ENCODE peak calls at places on chromosomes 6 and 20, in eight cellular contexts. H is heart left ventricle, F is HFFc6, S is WERI-Rb-1, K is GM12865, Y is endothelial cell of umbilical vein, E is AG04449, D is lower leg skin. Z is an unnamed sample.
A peak's percentile ranks its signal among the peaks of the same experiment; 100 is the strongest.

GRCh38 chr6:72748759-72749158 is 126.9 kb downstream of the KCNQ5 start:
- DNase-seq in F (peak; percentile 81), Y (no peak), H (no peak), S (no peak), E (peak; percentile 71), D (no peak), K (peak; percentile 51), Z (peak; percentile 88)

GRCh38 chr6:24960991-24961475 is 25.3 kb upstream of the RIPOR2 start:
- DNase-seq in D (no peak), Y (peak; percentile 7), F (no peak), K (no peak), S (no peak), E (no peak), H (no peak), Z (no peak)

GRCh38 chr6:42509765-42510164 is 54.1 kb upstream of the UBR2 start:
- DNase-seq in E (no peak), F (no peak), S (no peak), Y (no peak), H (no peak), D (no peak), K (peak; percentile 84), Z (no peak)

GRCh38 chr20:20611165-20611564 is 101.3 kb downstream of the RALGAPA2 start:
- DNase-seq in S (no peak), Y (no peak), K (no peak), D (no peak), E (no peak), H (no peak), F (no peak), Z (no peak)

GRCh38 chr6:130655586-130655985 is 171.6 kb upstream of the SMLR1 start:
- DNase-seq in S (no peak), H (no peak), E (peak; percentile 41), K (no peak), Y (no peak), F (peak; percentile 63), D (no peak), Z (peak; percentile 41)

GRCh38 chr20:37885042-37885441 is 17.9 kb upstream of the VSTM2L start:
- DNase-seq in H (no peak), E (no peak), D (no peak), F (no peak), S (no peak), Y (no peak), K (no peak), Z (no peak)

GRCh38 chr6:57013501-57013900 is 33.0 kb upstream of the KIAA1586 start:
- DNase-seq in K (no peak), D (no peak), F (peak; percentile 82), S (no peak), E (peak; percentile 19), Y (no peak), H (no peak), Z (peak; percentile 51)

GRCh38 chr6:36724514-36725385 is 27.1 kb downstream of the RAB44 start:
- DNase-seq in F (peak; percentile 56), S (peak; percentile 92), K (peak; percentile 70), E (no peak), D (peak; percentile 60), H (peak; percentile 63), Y (peak; percentile 73), Z (peak; percentile 21)

GRCh38 chr6:89934685-89935366 is 40.6 kb downstream of the GJA10 start:
- DNase-seq in S (no peak), E (no peak), K (no peak), D (no peak), H (no peak), Y (no peak), F (no peak), Z (no peak)

GRCh38 chr6:136739071-136739470 is 53.2 kb downstream of the MAP3K5 start:
- DNase-seq in D (no peak), Y (no peak), K (no peak), S (no peak), E (no peak), H (no peak), F (no peak), Z (no peak)

GRCh38 chr20:44104807-44105517 is 82.0 kb downstream of the JPH2 start:
- DNase-seq in E (no peak), S (no peak), H (no peak), D (no peak), Y (peak; percentile 68), F (peak; percentile 47), K (no peak), Z (no peak)

GRCh38 chr20:25545171-25545570 is 40.2 kb downstream of the NINL start:
- DNase-seq in F (no peak), S (no peak), K (no peak), Y (no peak), E (no peak), H (no peak), D (no peak), Z (no peak)

GRCh38 chr6:87799651-87800050 is 97.6 kb upstream of the AKIRIN2 start:
- DNase-seq in F (no peak), K (peak; percentile 59), E (no peak), H (no peak), D (no peak), S (no peak), Y (no peak), Z (no peak)

GRCh38 chr20:42082611-42083010 is 464.4 kb upstream of the CHD6 start:
- DNase-seq in S (no peak), E (no peak), D (peak; percentile 56), Y (no peak), H (peak; percentile 87), F (peak; percentile 1), K (no peak), Z (no peak)

GRCh38 chr6:136889271-136890193 is 32.6 kb upstream of the SLC35D3 start:
- DNase-seq in F (no peak), S (no peak), D (no peak), H (no peak), Y (no peak), E (no peak), K (no peak), Z (no peak)

GRCh38 chr6:35294308-35294945 is 3.2 kb upstream of the DEF6 start:
- DNase-seq in D (no peak), H (peak; percentile 45), E (no peak), S (peak; percentile 68), K (peak; percentile 68), Y (peak; percentile 33), F (peak; percentile 23), Z (no peak)

GRCh38 chr20:39850236-39850635 is 838.8 kb downstream of the MAFB start:
- DNase-seq in E (no peak), F (no peak), Y (no peak), D (no peak), K (no peak), S (no peak), H (no peak), Z (no peak)

GRCh38 chr20:25173321-25173720 is 22.2 kb upstream of the ENTPD6 start:
- DNase-seq in D (no peak), S (no peak), Y (no peak), K (no peak), E (no peak), H (no peak), F (no peak), Z (no peak)

GRCh38 chr6:137777299-137778075 is 89.6 kb upstream of the TNFAIP3 start:
- DNase-seq in H (no peak), E (no peak), D (no peak), F (no peak), Y (peak; percentile 45), K (no peak), S (no peak), Z (no peak)

GRCh38 chr6:123039431-123039830 is 43.4 kb downstream of the CLVS2 start:
- DNase-seq in D (no peak), Y (no peak), E (no peak), S (no peak), F (no peak), H (no peak), K (no peak), Z (no peak)

GRCh38 chr6:2725999-2726567 is 24.6 kb downstream of the MYLK4 start:
- DNase-seq in F (no peak), S (no peak), Y (peak; percentile 68), K (peak; percentile 62), E (no peak), H (no peak), D (no peak), Z (no peak)

DNA sequence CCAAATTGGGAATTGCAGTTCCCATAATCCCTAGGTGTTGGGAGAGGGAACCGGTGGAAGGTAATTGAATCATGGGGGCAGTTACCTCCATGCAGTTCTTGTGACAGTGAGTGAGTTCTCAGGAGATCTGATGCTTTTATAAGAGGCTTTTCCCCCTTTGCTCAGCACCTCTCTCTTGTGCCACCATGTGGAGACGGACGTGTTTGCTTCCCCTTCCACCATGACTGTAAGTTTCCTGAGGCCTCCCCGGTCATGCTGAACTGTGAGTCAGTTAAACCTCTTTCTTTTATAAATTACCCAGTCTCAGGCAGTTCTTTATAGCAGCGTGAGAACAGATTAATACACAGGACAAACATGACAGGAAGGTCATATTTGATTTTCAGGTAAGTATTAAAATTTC is 25.3 kb upstream of the HECA start:
- DNase-seq in K (peak; percentile 78), H (no peak), E (no peak), F (peak; percentile 24), S (peak; percentile 62), D (no peak), Y (peak; percentile 16), Z (no peak)
- TF ChIP-seq CTCF in K (peak; percentile 57), H (peak; percentile 47), E (peak; percentile 23), F (peak; percentile 63), S (peak; percentile 47), D (no peak), Y (peak; percentile 21), Z (peak; percentile 27)

GRCh38 chr6:160393966-160394653 is 45.9 kb downstream of the SLC22A3 start:
- DNase-seq in K (no peak), H (no peak), F (no peak), E (no peak), S (no peak), Y (no peak), D (no peak), Z (no peak)
- TF ChIP-seq CTCF in K (no peak), H (no peak), F (no peak), E (no peak), S (no peak), Y (no peak), D (no peak), Z (no peak)

GRCh38 chr20:2799688-2800589 is 488 bp downstream of the CPXM1 start:
- DNase-seq in S (peak; percentile 28), F (no peak), D (no peak), H (no peak), Y (peak; percentile 11), E (no peak), K (no peak), Z (no peak)

GRCh38 chr20:2799271-2799670 is 1.2 kb downstream of the CPXM1 start:
- DNase-seq in H (no peak), D (no peak), Y (no peak), F (no peak), E (no peak), K (no peak), S (no peak), Z (no peak)

GRCh38 chr20:2801459-2801728 is 967 bp upstream of the CPXM1 start:
- DNase-seq in E (no peak), F (no peak), D (no peak), Y (no peak), K (no peak), S (no peak), H (no peak), Z (no peak)

GRCh38 chr20:2798814-2799213 is 1.6 kb downstream of the CPXM1 start:
- DNase-seq in K (no peak), H (no peak), S (no peak), Y (no peak), F (no peak), D (no peak), E (no peak), Z (no peak)

GRCh38 chr20:2800590-2801458 is at the start of gene CPXM1:
- DNase-seq in H (no peak), S (peak; percentile 81), Y (peak; percentile 26), D (no peak), K (peak; percentile 28), E (no peak), F (no peak), Z (no peak)
- TF ChIP-seq CTCF in H (no peak), S (peak; percentile 37), Y (peak; percentile 2), D (no peak), K (no peak), E (no peak), F (no peak), Z (no peak)

GRCh38 chr20:62347445-62347844 is 19.7 kb downstream of the LAMA5 start:
- DNase-seq in D (no peak), E (no peak), Y (no peak), S (no peak), F (no peak), H (no peak), K (no peak), Z (no peak)
- TF ChIP-seq CTCF in D (no peak), E (no peak), Y (no peak), S (no peak), F (no peak), H (no peak), K (no peak), Z (no peak)

Z was measured in AG09309.